ENCODE peak calls at places on chromosome 13, in four cellular contexts. I, J, C and K are unnamed samples.

GRCh38 chr13:97225533-97225932 is 3.4 kb downstream of the MBNL2 start:
- DNase-seq in I (no peak), J (no peak), C (no peak), K (no peak)

GRCh38 chr13:58097831-58098230 is 466.3 kb downstream of the PCDH17 start:
- DNase-seq in I (no peak), J (no peak), C (no peak), K (no peak)

GRCh38 chr13:94959616-94960015 is 247.3 kb upstream of the SOX21 start:
- DNase-seq in I (no peak), J (no peak), C (no peak), K (no peak)

GRCh38 chr13:66114127-66114526 is 1116.0 kb downstream of the PCDH9 start:
- DNase-seq in I (no peak), J (no peak), C (no peak), K (no peak)

GRCh38 chr13:58933475-58933874 is 1230.3 kb downstream of the DIAPH3 start:
- DNase-seq in I (no peak), J (no peak), C (no peak), K (no peak)

GRCh38 chr13:32881074-32881791 is 135.0 kb upstream of the KL start:
- DNase-seq in I (no peak), J (no peak), C (no peak), K (no peak)

GRCh38 chr13:34678154-34678553 is 263.9 kb upstream of the NBEA start:
- DNase-seq in I (peak), J (no peak), C (no peak), K (no peak)

GRCh38 chr13:48334534-48335127 is 31.1 kb downstream of the RB1 start:
- DNase-seq in I (peak), J (peak), C (peak), K (no peak)

GRCh38 chr13:74778946-74779345 is 644.7 kb upstream of the KLF12 start:
- DNase-seq in I (no peak), J (no peak), C (no peak), K (no peak)

GRCh38 chr13:35552172-35552844 is 75.8 kb upstream of the MAB21L1 start:
- DNase-seq in I (no peak), J (no peak), C (no peak), K (no peak)

GRCh38 chr13:107202371-107203023 is 634.6 kb upstream of the ARGLU1 start:
- DNase-seq in I (peak), J (no peak), C (no peak), K (no peak)

GRCh38 chr13:27792393-27793218 is at the start of gene GSX1:
- DNase-seq in I (peak), J (no peak), C (no peak), K (peak)

DNA sequence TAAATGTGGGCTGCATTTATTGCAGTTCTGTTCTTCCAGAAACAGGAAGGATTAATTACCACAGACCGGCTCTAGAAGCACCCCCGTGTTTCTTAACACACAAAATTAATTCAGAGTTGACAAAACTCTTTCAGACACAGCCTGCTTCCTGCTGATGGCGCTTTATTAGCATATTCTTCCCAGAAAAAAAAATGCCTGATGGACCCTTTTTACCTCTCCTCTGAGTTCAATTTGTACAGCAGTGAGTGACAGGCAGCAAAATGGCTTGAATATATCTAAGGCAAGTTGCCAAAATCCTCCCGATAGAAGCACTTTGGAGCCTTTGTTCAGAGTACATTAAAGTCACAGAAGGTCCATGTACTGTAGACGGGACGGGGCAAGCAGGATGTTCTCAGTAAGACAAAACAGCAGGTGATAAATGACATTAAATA is 1171.7 kb downstream of the EFNB2 start:
- DNase-seq in I (no peak), J (no peak), C (no peak), K (no peak)
- TF ChIP-seq FOXK2 in I (no peak), J (no peak), C (no peak), K (no peak)

DNA sequence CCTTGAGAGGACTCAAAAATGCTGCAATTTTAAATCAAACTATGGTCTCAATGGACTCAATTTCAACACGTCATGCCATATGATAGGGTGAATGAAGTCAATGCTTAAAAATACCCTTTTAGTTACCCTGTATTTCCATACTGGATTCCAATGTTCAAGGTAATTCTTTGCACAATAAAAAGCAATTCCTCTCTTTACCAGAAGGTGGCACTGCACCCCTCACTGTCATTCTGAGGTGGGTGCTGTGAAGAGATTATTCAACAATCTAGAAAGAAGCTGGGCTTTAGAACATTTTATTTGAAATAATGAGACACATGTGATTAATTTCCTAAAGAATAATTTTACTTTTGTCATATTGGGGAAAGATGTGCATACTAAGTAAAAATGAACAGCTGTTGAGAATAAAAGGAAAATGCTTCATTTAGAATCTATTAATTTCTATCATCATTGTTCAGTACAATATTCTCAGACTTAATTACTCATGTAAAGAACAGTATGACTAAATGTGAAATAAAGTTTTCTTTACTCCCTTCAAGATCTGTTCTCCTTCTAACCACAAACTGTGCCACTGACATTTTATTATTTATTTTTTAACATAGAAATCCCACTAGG is 789.1 kb downstream of the GPC5 start:
- DNase-seq in I (peak), J (peak), C (no peak), K (peak)
- TF ChIP-seq FOXK2 in I (no peak), J (no peak), C (no peak), K (no peak)

GRCh38 chr13:62512194-62513141 is 1096.8 kb upstream of the PCDH20 start:
- DNase-seq in I (peak), J (peak), C (peak), K (peak)
- TF ChIP-seq FOXK2 in I (no peak), J (no peak), C (no peak), K (no peak)

GRCh38 chr13:112569771-112570288 is 18.1 kb downstream of the TUBGCP3 start:
- DNase-seq in I (no peak), J (no peak), C (no peak), K (no peak)

GRCh38 chr13:112562786-112563383 is 25.1 kb downstream of the TUBGCP3 start:
- DNase-seq in I (no peak), J (no peak), C (no peak), K (no peak)

GRCh38 chr13:112562254-112562653 is 25.7 kb downstream of the TUBGCP3 start:
- DNase-seq in I (no peak), J (no peak), C (no peak), K (no peak)

GRCh38 chr13:112572408-112572807 is 15.5 kb downstream of the TUBGCP3 start:
- DNase-seq in I (no peak), J (no peak), C (no peak), K (no peak)

DNA sequence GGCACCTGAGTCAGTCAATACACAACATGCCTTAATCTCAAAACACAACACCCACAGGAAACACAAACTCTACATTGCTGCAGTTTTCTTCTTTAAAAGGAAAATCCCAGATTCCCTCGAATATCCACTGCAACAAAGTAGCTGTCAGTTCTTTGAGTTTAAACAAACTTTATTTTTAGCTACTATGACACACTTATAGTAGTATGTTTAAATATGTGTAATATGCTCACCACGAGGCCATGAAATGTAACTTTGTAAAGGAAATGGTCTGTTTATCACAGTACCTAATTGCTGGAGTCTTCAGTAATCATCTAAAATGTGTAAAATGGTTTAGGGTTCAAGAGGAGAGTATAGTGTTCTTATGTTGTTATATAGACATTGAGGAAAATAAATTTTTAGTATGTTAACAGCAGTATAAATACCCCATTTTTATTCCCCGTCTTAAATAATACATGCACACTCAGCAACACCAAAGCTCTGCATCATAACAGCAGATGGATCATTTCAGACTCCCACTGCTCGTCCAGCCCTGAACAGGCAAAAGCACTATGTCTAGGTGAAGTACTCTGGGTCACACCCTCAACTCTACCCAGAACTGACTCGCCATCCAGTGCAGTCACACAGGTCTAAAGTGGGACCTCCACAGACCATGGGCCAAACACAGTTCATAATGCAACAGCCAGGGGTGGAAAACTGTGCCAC is 20.6 kb downstream of the TUBGCP3 start:
- DNase-seq in I (no peak), J (no peak), C (no peak), K (no peak)
- TF ChIP-seq FOXK2 in I (no peak), J (no peak), C (no peak), K (no peak)

DNA sequence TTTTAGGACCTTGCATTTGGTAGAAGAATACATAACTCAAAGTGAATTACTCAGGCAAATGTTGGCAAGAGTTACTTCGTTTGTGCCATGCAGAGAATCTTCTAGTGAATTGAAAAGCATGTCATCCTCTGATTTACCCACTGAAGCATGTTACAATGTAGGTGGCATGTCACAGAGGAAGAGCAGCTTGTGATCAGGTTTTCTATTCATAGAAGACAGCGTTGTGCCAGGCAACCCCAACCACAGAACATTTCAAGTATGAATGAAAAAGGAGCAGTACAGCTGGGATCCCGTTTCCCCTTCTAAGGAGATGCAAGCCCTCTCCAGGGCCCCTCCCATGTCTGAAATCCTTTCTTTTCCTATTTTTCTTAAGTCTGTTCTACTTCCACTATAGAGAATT is 6.0 kb upstream of the KATNAL1 start:
- DNase-seq in I (no peak), J (no peak), C (no peak), K (no peak)
- TF ChIP-seq FOXK2 in I (no peak), J (no peak), C (no peak), K (no peak)

DNA sequence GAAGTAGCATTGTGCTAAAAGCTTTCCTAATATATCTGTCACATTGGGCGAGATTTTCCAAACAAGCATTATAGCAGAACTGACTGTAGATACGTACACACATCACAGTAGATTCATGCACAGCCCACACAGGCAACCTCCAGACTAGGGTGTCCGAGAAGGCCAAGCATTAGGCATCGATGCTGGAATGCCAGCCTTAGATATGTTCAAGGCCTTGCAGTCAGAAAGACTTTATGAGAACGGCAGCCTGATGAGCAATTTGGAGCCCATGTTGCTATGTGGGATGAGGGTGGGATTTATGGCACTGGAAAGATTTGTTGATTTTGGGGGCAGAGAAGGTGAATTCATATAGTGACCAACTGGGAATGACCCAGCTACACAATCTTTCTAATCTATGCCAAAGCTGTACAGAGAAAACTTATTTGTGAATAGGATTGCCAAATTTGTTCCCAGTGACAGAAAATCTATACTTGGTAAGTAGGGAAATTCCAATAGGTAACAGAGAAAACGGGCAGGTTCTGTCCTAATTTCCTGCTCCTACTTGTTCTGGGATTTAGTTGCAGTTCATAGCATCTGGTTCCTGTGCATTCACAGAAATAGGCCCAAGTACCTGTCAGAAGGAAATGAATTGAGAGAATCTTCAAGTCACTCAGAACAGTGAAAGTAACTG is 31.0 kb upstream of the SPRY2 start:
- DNase-seq in I (no peak), J (no peak), C (no peak), K (no peak)
- TF ChIP-seq FOXK2 in I (no peak), J (no peak), C (no peak), K (no peak)

GRCh38 chr13:71674776-71675352 is 192.1 kb downstream of the DACH1 start:
- DNase-seq in I (no peak), J (no peak), C (no peak), K (no peak)
- TF ChIP-seq FOXK2 in I (no peak), J (no peak), C (no peak), K (no peak)

GRCh38 chr13:45055902-45056648 is 64.2 kb upstream of the GTF2F2 start:
- DNase-seq in I (no peak), J (peak), C (no peak), K (no peak)
- TF ChIP-seq FOXK2 in I (no peak), J (no peak), C (no peak), K (no peak)

GRCh38 chr13:99545979-99546378 is 44.7 kb downstream of the TM9SF2 start:
- DNase-seq in I (no peak), J (no peak), C (no peak), K (no peak)
- TF ChIP-seq FOXK2 in I (no peak), J (no peak), C (no peak), K (no peak)

DNA sequence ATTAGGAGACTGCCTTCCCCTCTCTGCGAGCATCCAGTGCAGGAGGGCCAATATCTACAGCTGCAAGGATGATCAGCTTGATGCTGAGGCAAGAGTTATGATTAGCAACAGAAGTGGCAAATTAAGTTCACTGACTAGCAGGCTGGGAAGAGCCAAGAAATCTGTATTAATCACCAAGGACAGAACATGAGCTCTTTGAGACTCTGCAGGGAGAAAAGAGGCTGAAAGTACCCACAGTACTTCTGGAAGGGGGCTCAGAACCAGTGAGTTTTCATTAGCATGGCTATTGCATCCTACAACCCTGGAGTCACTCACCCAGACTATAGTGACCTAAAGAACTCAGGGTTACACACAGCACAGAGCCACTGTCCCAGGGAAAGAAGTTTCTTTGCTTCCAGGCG is 25.9 kb upstream of the MEDAG start:
- DNase-seq in I (no peak), J (no peak), C (no peak), K (no peak)
- TF ChIP-seq FOXK2 in I (no peak), J (no peak), C (no peak), K (no peak)